ENCODE peak calls at places on chromosome 19, in four cellular contexts. Z is T follicular helper cell; B is activated CD4-positive, alpha-beta T cell treated with anti-CD3 and anti-CD28 coated beads for 48 hours; A is dorsolateral prefrontal cortex. W is an unnamed sample.

GRCh38 chr19:37692956-37693660 is 26.5 kb downstream of the ZNF607 start:
- DNase-seq in Z (no peak), B (no peak), A (no peak), W (no peak)

GRCh38 chr19:30358821-30359580 is 13.2 kb upstream of the ZNF536 start:
- DNase-seq in Z (no peak), B (no peak), A (no peak), W (no peak)

GRCh38 chr19:48524221-48524620 is 12.6 kb upstream of the LMTK3 start:
- DNase-seq in Z (no peak), B (no peak), A (no peak), W (no peak)

GRCh38 chr19:435707-436412 is 25.0 kb downstream of the SHC2 start:
- DNase-seq in Z (no peak), B (no peak), A (no peak), W (no peak)

GRCh38 chr19:39814595-39814994 is 19.4 kb downstream of the DYRK1B start:
- DNase-seq in Z (no peak), B (no peak), A (no peak), W (no peak)

GRCh38 chr19:53192771-53193533 is at the start of gene ZNF665:
- DNase-seq in Z (peak; percentile 57), B (peak; percentile 87), A (peak; percentile 87), W (no peak)

GRCh38 chr19:46896076-46896794 is 35.4 kb downstream of the ARHGAP35 start:
- DNase-seq in Z (no peak), B (no peak), A (no peak), W (no peak)

GRCh38 chr19:39915101-39915847 is 19.2 kb downstream of the FCGBP start:
- DNase-seq in Z (no peak), B (no peak), A (no peak), W (no peak)

GRCh38 chr19:29568036-29568788 is 37.9 kb upstream of the POP4 start:
- DNase-seq in Z (no peak), B (no peak), A (peak; percentile 32), W (no peak)

GRCh38 chr19:19170053-19170945 is at the start of gene MEF2B:
- DNase-seq in Z (peak; percentile 73), B (peak; percentile 91), A (peak; percentile 27), W (no peak)

GRCh38 chr19:47699360-47699917 is 13.8 kb upstream of the EHD2 start:
- DNase-seq in Z (peak; percentile 21), B (peak; percentile 79), A (peak; percentile 38), W (no peak)

GRCh38 chr19:7869453-7869909 is 4.7 kb downstream of the PRR36 start:
- DNase-seq in Z (peak; percentile 78), B (peak; percentile 87), A (peak; percentile 43), W (no peak)

GRCh38 chr19:7575426-7576040 is 20.1 kb upstream of the CAMSAP3 start:
- DNase-seq in Z (no peak), B (peak; percentile 28), A (no peak), W (no peak)

GRCh38 chr19:49409441-49410029 is 13.7 kb downstream of the PTH2 start:
- DNase-seq in Z (no peak), B (no peak), A (no peak), W (no peak)

GRCh38 chr19:46076951-46077814 is 36.4 kb upstream of the IGFL4 start:
- DNase-seq in Z (no peak), B (peak; percentile 61), A (peak; percentile 23), W (no peak)

GRCh38 chr19:45276284-45276687 is 25.2 kb downstream of the MARK4 start:
- DNase-seq in Z (no peak), B (no peak), A (no peak), W (no peak)

GRCh38 chr19:48837081-48837524 is 812 bp upstream of the HSD17B14 start:
- DNase-seq in Z (peak; percentile 71), B (peak; percentile 84), A (peak; percentile 83), W (peak; percentile 41)

GRCh38 chr19:3187662-3188511 is 2.2 kb downstream of the NCLN start:
- DNase-seq in Z (no peak), B (no peak), A (no peak), W (no peak)

GRCh38 chr19:18488403-18488723 is 33.5 kb downstream of the ELL start:
- DNase-seq in Z (no peak), B (peak; percentile 32), A (peak; percentile 72), W (no peak)

GRCh38 chr19:53945441-53945840 is 17.3 kb upstream of the CACNG8 start:
- DNase-seq in Z (no peak), B (no peak), A (no peak), W (no peak)

GRCh38 chr19:39074205-39074692 is 9.9 kb upstream of the ACP7 start:
- DNase-seq in Z (no peak), B (no peak), A (no peak), W (no peak)

GRCh38 chr19:18397242-18398202 is at the start of gene LRRC25:
- DNase-seq in Z (no peak), B (no peak), A (no peak), W (no peak)

GRCh38 chr19:55341191-55342043 is 1.7 kb downstream of the KMT5C start:
- DNase-seq in Z (peak; percentile 23), B (peak; percentile 82), A (peak; percentile 60), W (no peak)

GRCh38 chr19:48830965-48831364 is 5.3 kb downstream of the HSD17B14 start:
- DNase-seq in Z (no peak), B (no peak), A (no peak), W (no peak)

GRCh38 chr19:11041966-11042627 is 47.2 kb upstream of the LDLR start:
- DNase-seq in Z (no peak), B (no peak), A (no peak), W (no peak)

GRCh38 chr19:970695-971094 is 13.4 kb upstream of the WDR18 start:
- DNase-seq in Z (no peak), B (no peak), A (no peak), W (no peak)

GRCh38 chr19:51807111-51807701 is 12.2 kb downstream of the FPR3 start:
- DNase-seq in Z (no peak), B (no peak), A (no peak), W (no peak)

GRCh38 chr19:54312436-54313362 is at the start of gene LILRA5:
- DNase-seq in Z (no peak), B (no peak), A (no peak), W (no peak)

GRCh38 chr19:17004386-17004785 is 22.2 kb downstream of the CPAMD8 start:
- DNase-seq in Z (no peak), B (no peak), A (no peak), W (no peak)

W was measured in brain pericyte.